ENCODE peak calls at places on chromosomes 11 and 22, in seven cellular contexts. P is adrenal gland, G is ovary, W is HEK293T, X is SJSA1, Z is glutamatergic neuron, C is skeletal muscle cell. B is an unnamed sample.

GRCh38 chr11:111913997-111914396 is 1.5 kb downstream of the HSPB2 start:
- DNase-seq in G (peak), C (no peak), X (peak), W (no peak), P (peak), Z (no peak), B (no peak)

GRCh38 chr11:133082453-133082781 is 449.9 kb downstream of the OPCML start:
- DNase-seq in P (peak), W (no peak), G (no peak), X (no peak), C (no peak), Z (peak), B (peak)

GRCh38 chr22:42340695-42341383 is 70.4 kb upstream of the TCF20 start:
- DNase-seq in C (no peak), G (no peak), Z (peak), P (no peak), W (no peak), X (no peak), B (no peak)

GRCh38 chr11:123173040-123173855 is 21.8 kb downstream of the CLMP start:
- DNase-seq in G (no peak), Z (no peak), P (no peak), C (peak), X (peak), W (no peak), B (no peak)

GRCh38 chr11:86792150-86792549 is 8.2 kb upstream of the PRSS23 start:
- DNase-seq in X (no peak), G (no peak), W (no peak), Z (no peak), C (no peak), P (no peak), B (no peak)

GRCh38 chr11:1792461-1792860 is 28.7 kb upstream of the CTSD start:
- DNase-seq in W (no peak), X (no peak), P (no peak), C (no peak), Z (no peak), G (no peak), B (no peak)

GRCh38 chr22:23306438-23306921 is 126.2 kb downstream of the BCR start:
- DNase-seq in C (no peak), P (peak), X (no peak), G (peak), W (no peak), Z (no peak), B (no peak)

GRCh38 chr22:32987081-32987631 is 71.0 kb downstream of the SYN3 start:
- DNase-seq in G (no peak), P (peak), C (no peak), W (no peak), Z (no peak), X (peak), B (no peak)

GRCh38 chr11:129766858-129767604 is 48.6 kb upstream of the TMEM45B start:
- DNase-seq in W (peak), Z (peak), X (peak), C (no peak), P (no peak), G (no peak), B (peak)

GRCh38 chr11:28447226-28447625 is 339.0 kb downstream of the METTL15 start:
- DNase-seq in G (no peak), C (peak), W (no peak), Z (no peak), P (no peak), X (peak), B (no peak)

GRCh38 chr11:1782026-1782696 is 18.4 kb upstream of the CTSD start:
- DNase-seq in W (no peak), C (no peak), P (no peak), Z (peak), G (no peak), X (no peak), B (no peak)

GRCh38 chr11:77908835-77909234 is 85.6 kb downstream of the INTS4 start:
- DNase-seq in Z (no peak), G (no peak), W (no peak), P (no peak), C (no peak), X (no peak), B (no peak)

GRCh38 chr22:44691796-44692661 is 10.0 kb upstream of the PRR5 start:
- DNase-seq in X (no peak), P (no peak), G (no peak), Z (no peak), W (no peak), C (no peak), B (no peak)

GRCh38 chr22:37161442-37161841 is 11.7 kb upstream of the IL2RB start:
- DNase-seq in W (peak), P (no peak), G (no peak), C (no peak), Z (no peak), X (peak), B (no peak)

GRCh38 chr11:11288972-11289616 is 64.0 kb downstream of the CSNK2A3 start:
- DNase-seq in G (no peak), C (no peak), X (no peak), P (no peak), W (no peak), Z (no peak), B (no peak)

GRCh38 chr22:37492428-37493344 is 6.5 kb upstream of the MFNG start:
- DNase-seq in G (no peak), P (no peak), Z (peak), X (no peak), W (peak), C (no peak), B (peak)

GRCh38 chr22:48153726-48154125 is 1391.3 kb downstream of the TBC1D22A start:
- DNase-seq in P (no peak), G (no peak), C (no peak), W (no peak), Z (no peak), X (no peak), B (peak)